ENCODE peak calls at places on chromosome 4, in six cellular contexts. V is H1, L is heart left ventricle, B is pancreas, Y is heart right ventricle, D is esophagus squamous epithelium. O is an unnamed sample. For H3K27me3, the result is how much of the 10 kb centered on the place peaks cover.

GRCh38 chr4:87126056-87126455 is 94.4 kb downstream of the KLHL8 start:
- DNase-seq in V (no peak), L (no peak), B (no peak), Y (no peak), D (no peak), O (no peak)

GRCh38 chr4:163967710-163968109 is 473.2 kb downstream of the TMA16 start:
- DNase-seq in V (no peak), L (no peak), B (no peak), Y (no peak), D (no peak), O (no peak)

GRCh38 chr4:38782452-38783108 is at the start of gene TLR10:
- DNase-seq in V (no peak), L (no peak), B (peak), Y (no peak), D (peak), O (peak)

GRCh38 chr4:88215351-88215750 is 56.9 kb upstream of the ABCG2 start:
- DNase-seq in V (no peak), L (no peak), B (no peak), Y (no peak), D (no peak), O (no peak)

GRCh38 chr4:113919611-113920010 is 59.8 kb downstream of the ARSJ start:
- DNase-seq in V (no peak), L (no peak), B (no peak), Y (no peak), D (no peak), O (no peak)

GRCh38 chr4:166459616-166460015 is 586.6 kb downstream of the TLL1 start:
- DNase-seq in V (no peak), L (no peak), B (no peak), Y (no peak), D (no peak), O (no peak)

GRCh38 chr4:6331018-6331417 is 61.4 kb downstream of the WFS1 start:
- DNase-seq in V (no peak), L (no peak), B (no peak), Y (no peak), D (no peak), O (peak)

GRCh38 chr4:151472711-151473110 is 63.7 kb downstream of the FHIP1A start:
- DNase-seq in V (no peak), L (no peak), B (no peak), Y (no peak), D (no peak), O (no peak)

GRCh38 chr4:32460972-32461371 is 1740.8 kb downstream of the PCDH7 start:
- DNase-seq in V (no peak), L (no peak), B (no peak), Y (no peak), D (no peak), O (no peak)

GRCh38 chr4:8021796-8022195 is 82.1 kb upstream of the AFAP1 start:
- DNase-seq in V (no peak), L (no peak), B (no peak), Y (no peak), D (no peak), O (peak)

GRCh38 chr4:36310793-36311192 is 29.4 kb downstream of the DTHD1 start:
- DNase-seq in V (no peak), L (peak), B (no peak), Y (no peak), D (no peak), O (no peak)

GRCh38 chr4:38948551-38948950 is 80.9 kb downstream of the FAM114A1 start:
- DNase-seq in V (no peak), L (no peak), B (no peak), Y (no peak), D (no peak), O (no peak)

GRCh38 chr4:73729534-73730165 is 10.7 kb upstream of the CXCL8 start:
- DNase-seq in V (no peak), L (peak), B (peak), Y (peak), D (no peak), O (peak)

GRCh38 chr4:6986781-6987565 is 56.2 kb upstream of the TADA2B start:
- DNase-seq in V (peak), L (peak), B (peak), Y (peak), D (peak), O (peak)

GRCh38 chr4:111650553-111651183 is 494.6 kb upstream of the FAM241A start:
- DNase-seq in V (no peak), L (no peak), B (no peak), Y (no peak), D (no peak), O (peak)

GRCh38 chr4:2353222-2354107 is 65.0 kb downstream of the ZFYVE28 start:
- DNase-seq in V (no peak), L (peak), B (no peak), Y (no peak), D (no peak), O (peak)

GRCh38 chr4:145564540-145564939 is 54.6 kb upstream of the MMAA start:
- DNase-seq in V (no peak), L (no peak), B (no peak), Y (no peak), D (no peak), O (no peak)

GRCh38 chr4:76212851-76213414 is 691 bp downstream of the SCARB2 start:
- DNase-seq in V (no peak), L (no peak), B (no peak), Y (no peak), D (peak), O (peak)

GRCh38 chr4:147340547-147341225 is 140.2 kb upstream of the EDNRA start:
- DNase-seq in V (no peak), L (no peak), B (no peak), Y (no peak), D (no peak), O (no peak)

GRCh38 chr4:175891863-175892262 is 79.8 kb upstream of the GPM6A start:
- DNase-seq in V (no peak), L (no peak), B (no peak), Y (no peak), D (no peak), O (peak)

GRCh38 chr4:16550488-16550980 is 324.3 kb upstream of the TAPT1 start:
- DNase-seq in V (no peak), L (no peak), B (no peak), Y (no peak), D (no peak), O (no peak)

GRCh38 chr4:23805381-23805780 is 84.5 kb downstream of the PPARGC1A start:
- DNase-seq in V (no peak), L (no peak), B (no peak), Y (no peak), D (no peak), O (no peak)

GRCh38 chr4:121370729-121371325 is 10.0 kb downstream of the QRFPR start:
- DNase-seq in V (no peak), L (peak), B (no peak), Y (no peak), D (no peak), O (peak)

GRCh38 chr4:177064116-177064515 is 245.6 kb upstream of the NEIL3 start:
- DNase-seq in V (no peak), L (no peak), B (no peak), Y (no peak), D (no peak), O (no peak)

GRCh38 chr4:992297-993110 is 700 bp downstream of the SLC26A1 start:
- DNase-seq in V (no peak), L (peak), B (peak), Y (no peak), D (no peak), O (no peak)

GRCh38 chr4:151672996-151673395 is 87.8 kb downstream of the GATB start:
- DNase-seq in V (no peak), L (no peak), B (no peak), Y (no peak), D (no peak), O (no peak)

GRCh38 chr4:38076153-38076669 is 116.0 kb downstream of the PTTG2 start:
- DNase-seq in V (no peak), L (no peak), B (no peak), Y (no peak), D (no peak), O (no peak)

GRCh38 chr4:128565565-128566186 is 243.8 kb upstream of the JADE1 start:
- DNase-seq in V (peak), L (peak), B (peak), Y (peak), D (no peak), O (peak)

GRCh38 chr4:122548452-122548851 is 72.4 kb downstream of the IL21 start:
- DNase-seq in V (no peak), L (no peak), B (no peak), Y (no peak), D (no peak), O (no peak)

GRCh38 chr4:121541696-121542095 is 155.1 kb downstream of the ANXA5 start:
- DNase-seq in V (no peak), L (no peak), B (no peak), Y (no peak), D (no peak), O (no peak)

DNA sequence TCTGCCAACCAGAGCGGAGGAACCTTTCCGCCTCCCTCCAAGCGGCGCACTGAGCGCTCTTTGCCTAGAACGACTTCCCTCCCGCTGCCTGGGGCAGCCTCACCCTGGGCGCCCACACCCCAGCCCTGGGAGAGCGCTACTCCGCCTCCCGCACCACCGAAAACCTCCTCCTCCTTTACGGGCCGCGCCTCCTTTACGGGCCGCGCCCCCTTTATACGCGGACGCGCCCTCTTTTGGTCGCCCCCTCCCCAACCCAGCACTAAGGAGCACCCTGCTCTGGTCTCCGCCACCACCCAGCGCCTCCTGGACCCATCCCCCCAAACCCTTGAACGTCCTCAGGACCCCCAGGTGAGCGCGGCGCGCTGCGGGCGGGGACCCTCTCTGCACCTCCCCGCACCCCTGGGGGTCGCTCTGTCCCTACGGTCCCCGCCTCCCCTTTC is 586 bp upstream of the NSG1 start:
- DNase-seq in V (no peak), L (no peak), B (no peak), Y (no peak), D (no peak), O (peak)
- H3K4me3 ChIP-seq in V (peak), L (peak), B (no peak), Y (peak), D (peak), O (peak)

GRCh38 chr4:108165601-108166000 is 3.1 kb downstream of the LEF1 start:
- DNase-seq in V (no peak), L (no peak), B (no peak), Y (no peak), D (no peak), O (no peak)
- H3K27me3 ChIP-seq in V (half or more), L (half or more), B (half or more), Y (under half), D (under half), O (half or more)

DNA sequence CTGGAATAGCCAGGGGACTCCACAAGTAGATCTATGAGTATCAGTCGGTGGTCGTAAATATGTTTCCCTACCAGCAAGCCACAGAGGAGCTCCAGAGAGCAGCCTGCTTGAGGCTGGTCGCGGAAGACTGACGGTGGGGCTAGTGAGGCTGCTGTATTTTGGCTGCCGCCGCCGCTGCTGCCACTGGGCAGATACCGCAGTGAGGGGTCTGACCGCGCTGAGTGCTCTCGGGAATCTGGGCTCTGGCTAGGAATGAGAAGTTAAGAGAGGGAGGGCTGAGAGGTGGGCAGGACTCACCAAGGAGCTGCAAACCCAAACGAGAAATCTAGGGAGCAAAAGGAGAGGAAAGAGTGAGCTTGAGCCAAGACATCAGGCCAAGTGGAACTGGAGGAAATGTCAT is at the start of gene EXOC1L:
- DNase-seq in V (peak), L (no peak), B (no peak), Y (no peak), D (no peak), O (peak)
- H3K4me3 ChIP-seq in V (peak), L (peak), B (no peak), Y (no peak), D (peak), O (no peak)

DNA sequence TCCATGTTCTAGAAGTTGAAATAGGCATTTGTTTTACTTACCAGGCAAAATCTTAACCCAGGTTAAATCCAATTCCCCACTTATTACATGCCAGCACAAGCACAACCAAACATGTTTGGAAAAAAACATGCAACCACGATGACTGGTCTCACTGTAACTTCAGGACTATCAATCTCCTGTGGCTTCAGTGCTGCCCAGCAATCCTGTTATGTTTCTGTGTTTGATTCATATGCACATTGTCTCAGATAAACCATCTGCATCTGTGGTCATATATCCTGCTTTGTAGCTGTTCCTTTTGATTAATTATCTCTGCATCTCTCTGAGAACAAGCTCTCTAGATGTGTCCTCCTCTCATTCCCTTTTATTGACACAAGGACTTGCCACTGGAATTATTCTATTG is 28.3 kb downstream of the PRDM8 start:
- DNase-seq in V (no peak), L (no peak), B (no peak), Y (no peak), D (no peak), O (no peak)
- H3K27me3 ChIP-seq in V (under half), L (under half), B (under half), Y (under half), D (under half), O (under half)

DNA sequence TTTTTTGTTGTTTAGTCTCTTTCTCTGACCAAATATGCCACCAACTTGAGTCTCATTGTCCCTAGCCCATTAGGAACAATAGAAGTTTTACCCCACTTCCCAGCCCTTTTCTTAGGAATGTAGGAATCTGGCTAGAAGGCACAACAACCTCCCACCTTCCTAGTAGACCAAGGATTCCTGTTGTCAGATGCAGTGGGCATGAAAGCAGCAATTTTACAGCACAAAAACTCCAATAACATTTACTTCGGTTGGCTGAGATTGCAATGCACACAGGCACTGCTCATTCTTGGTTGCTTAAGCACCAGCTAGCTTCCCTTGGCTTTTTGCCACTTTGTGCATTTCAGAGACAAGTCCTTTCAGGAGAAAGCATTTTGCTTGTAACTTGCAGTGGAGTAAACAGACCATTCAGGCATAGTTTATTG is 312.8 kb downstream of the TENM3 start:
- DNase-seq in V (peak), L (no peak), B (no peak), Y (no peak), D (no peak), O (no peak)
- H3K4me3 ChIP-seq in V (no peak), L (no peak), B (no peak), Y (no peak), D (no peak), O (no peak)

DNA sequence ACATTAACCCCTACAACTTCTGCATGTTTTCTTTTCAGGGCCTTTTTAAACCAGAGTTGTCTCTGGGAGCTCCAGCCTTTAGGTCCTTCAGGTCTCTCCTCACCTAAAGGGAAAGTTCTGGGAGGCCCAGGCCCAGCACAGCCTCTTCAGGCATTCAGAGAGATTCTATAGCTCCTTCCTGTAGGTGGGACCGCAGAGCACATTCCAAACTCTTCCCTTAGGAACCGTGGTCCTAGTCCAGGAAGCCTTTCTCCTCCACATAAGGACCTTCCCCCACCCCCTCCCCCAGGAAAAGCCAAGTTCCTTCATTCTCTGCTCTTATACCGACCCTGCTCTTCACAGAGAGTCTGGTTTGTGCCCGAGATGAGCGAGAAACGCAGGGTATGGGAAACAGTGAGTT is 14.8 kb downstream of the NKX6-1 start:
- DNase-seq in V (no peak), L (no peak), B (no peak), Y (no peak), D (no peak), O (peak)
- H3K27me3 ChIP-seq in V (half or more), L (half or more), B (under half), Y (under half), D (under half), O (half or more)

DNA sequence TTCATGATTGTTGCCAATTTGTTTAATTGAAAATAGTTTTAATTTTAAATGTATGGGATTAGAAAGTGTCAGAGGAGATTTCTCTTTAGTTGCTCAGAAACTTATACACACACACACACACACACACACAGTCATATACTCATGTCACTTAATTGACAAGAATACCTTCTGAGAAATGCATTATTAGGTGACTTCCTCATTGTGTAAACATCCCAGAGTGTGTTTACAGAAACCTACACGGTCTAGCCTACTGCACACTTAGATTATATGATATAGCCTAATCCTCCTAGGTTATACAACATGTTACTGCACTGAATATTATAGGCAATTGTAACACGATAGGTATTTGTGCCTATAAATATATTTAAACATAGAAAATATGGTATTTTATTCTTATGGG is 1327.4 kb downstream of the FSTL5 start:
- DNase-seq in V (no peak), L (no peak), B (no peak), Y (no peak), D (no peak), O (no peak)
- H3K4me3 ChIP-seq in V (no peak), L (no peak), B (no peak), Y (no peak), D (no peak), O (no peak)

O was measured in H7.